ENCODE peak calls at places on chromosomes 12 and 14, in six cellular contexts. R, N, H, M, S and O are unnamed samples.
A peak's percentile ranks its signal among the peaks of the same experiment; 100 is the strongest.

GRCh38 chr14:72608391-72609204 is 285.3 kb downstream of the DPF3 start:
- DNase-seq in R (no peak), N (no peak), H (no peak), M (no peak), S (no peak), O (no peak)

GRCh38 chr12:22518067-22518719 is 26.1 kb downstream of the C2CD5 start:
- DNase-seq in R (no peak), N (no peak), H (no peak), M (no peak), S (peak; percentile 76), O (peak; percentile 90)

GRCh38 chr12:130764475-130765185 is 48.5 kb upstream of the RIMBP2 start:
- DNase-seq in R (no peak), N (no peak), H (no peak), M (no peak), S (no peak), O (peak; percentile 8)

GRCh38 chr14:64966976-64967375 is 5.2 kb downstream of the RAB15 start:
- DNase-seq in R (no peak), N (no peak), H (no peak), M (no peak), S (no peak), O (no peak)

GRCh38 chr12:111975161-111975931 is 37.6 kb downstream of the TMEM116 start:
- DNase-seq in R (peak; percentile 46), N (no peak), H (no peak), M (no peak), S (no peak), O (no peak)

GRCh38 chr14:22313172-22313801 is 275.7 kb downstream of the DAD1 start:
- DNase-seq in R (no peak), N (no peak), H (no peak), M (no peak), S (no peak), O (no peak)

GRCh38 chr14:72946491-72946890 is 20.2 kb downstream of the DCAF4 start:
- DNase-seq in R (no peak), N (no peak), H (no peak), M (no peak), S (no peak), O (no peak)

GRCh38 chr12:75641031-75641780 is 129.8 kb upstream of the KRR1 start:
- DNase-seq in R (peak; percentile 97), N (no peak), H (no peak), M (no peak), S (no peak), O (no peak)

GRCh38 chr12:80268924-80269749 is 169.8 kb downstream of the OTOGL start:
- DNase-seq in R (no peak), N (no peak), H (no peak), M (no peak), S (peak; percentile 23), O (no peak)